ENCODE peak calls at places on chromosomes 6 and 20, in five cellular contexts. M is ACHN; Y is T-helper 9 cell; D is astrocyte of the spinal cord; P is CD4-positive, CD25-positive, alpha-beta regulatory T cell. E is an unnamed sample.

GRCh38 chr20:41643504-41643938 is 25.3 kb upstream of the CHD6 start:
- DNase-seq in Y (no peak), D (peak; percentile 37), P (no peak), M (peak; percentile 5), E (peak; percentile 91)

GRCh38 chr6:145749632-145750031 is 14.3 kb upstream of the EPM2A start:
- DNase-seq in Y (no peak), P (peak; percentile 73), M (peak; percentile 57), D (peak; percentile 85), E (no peak)

GRCh38 chr20:24462461-24463010 is 6.9 kb upstream of the SYNDIG1 start:
- DNase-seq in M (no peak), P (no peak), Y (no peak), D (no peak), E (no peak)

GRCh38 chr20:25315418-25316210 is 67.7 kb downstream of the PYGB start:
- DNase-seq in M (peak; percentile 80), D (peak; percentile 48), Y (no peak), P (no peak), E (no peak)

GRCh38 chr6:44268095-44268628 is 2.1 kb upstream of the TMEM151B start:
- DNase-seq in Y (peak; percentile 52), M (peak; percentile 50), P (peak; percentile 64), D (peak; percentile 38), E (peak; percentile 94)

GRCh38 chr6:32174416-32174815 is 1.5 kb downstream of the AGPAT1 start:
- DNase-seq in P (no peak), M (no peak), D (no peak), Y (no peak), E (no peak)

GRCh38 chr20:17427646-17428045 is 103.5 kb downstream of the BFSP1 start:
- DNase-seq in P (no peak), Y (no peak), M (no peak), D (no peak), E (no peak)

GRCh38 chr20:48732081-48732829 is 95.5 kb downstream of the PREX1 start:
- DNase-seq in D (no peak), M (no peak), P (no peak), Y (no peak), E (no peak)

GRCh38 chr20:17505664-17506517 is 25.3 kb downstream of the BFSP1 start:
- DNase-seq in M (no peak), P (peak; percentile 41), Y (peak; percentile 12), D (peak; percentile 17), E (peak; percentile 15)

GRCh38 chr20:44828640-44829039 is 18.3 kb upstream of the RIMS4 start:
- DNase-seq in Y (no peak), M (no peak), D (no peak), P (no peak), E (no peak)

GRCh38 chr6:127737009-127737486 is 160.1 kb downstream of the C6orf58 start:
- DNase-seq in Y (peak; percentile 5), D (peak; percentile 83), P (peak; percentile 65), M (peak; percentile 72), E (peak; percentile 68)

E was measured in mesendoderm.